ENCODE peak calls at places on chromosomes 7 and 10, in six cellular contexts. S is colonic mucosa; J is thyroid gland; P is mammary epithelial cell; Y is HL-60; K is CD8-positive, alpha-beta memory T cell. G is an unnamed sample. For H3K27me3, the result is how much of the 10 kb centered on the place peaks cover.

GRCh38 chr7:12133865-12134264 is 77.2 kb upstream of the TMEM106B start:
- DNase-seq in S (peak), J (no peak), P (no peak), Y (no peak), K (no peak), G (no peak)

GRCh38 chr10:5890519-5890878 is 456 bp downstream of the FBH1 start:
- DNase-seq in S (peak), J (no peak), P (peak), Y (no peak), K (no peak), G (peak)

GRCh38 chr10:14674376-14675050 is 100.2 kb downstream of the FAM107B start:
- DNase-seq in S (peak), J (no peak), P (no peak), Y (no peak), K (no peak), G (peak)

GRCh38 chr7:69837387-69838068 is 239.3 kb downstream of the AUTS2 start:
- DNase-seq in S (no peak), J (no peak), P (no peak), Y (no peak), K (no peak), G (no peak)

GRCh38 chr10:114876602-114877300 is 55.2 kb downstream of the FHIP2A start:
- DNase-seq in S (peak), J (peak), P (peak), Y (peak), K (peak), G (peak)

GRCh38 chr7:107201795-107202450 is 33.1 kb downstream of the HBP1 start:
- DNase-seq in S (peak), J (peak), P (peak), Y (peak), K (no peak), G (peak)

GRCh38 chr10:43299579-43299978 is 32.7 kb upstream of the RASGEF1A start:
- DNase-seq in S (no peak), J (no peak), P (no peak), Y (no peak), K (peak), G (no peak)

GRCh38 chr10:79025113-79025832 is 43.5 kb upstream of the ZMIZ1 start:
- DNase-seq in S (no peak), J (peak), P (no peak), Y (no peak), K (peak), G (no peak)

GRCh38 chr7:142788303-142789286 is 17.8 kb downstream of the PRSS2 start:
- DNase-seq in S (no peak), J (no peak), P (no peak), Y (no peak), K (peak), G (no peak)

GRCh38 chr7:133121175-133121844 is 39.4 kb upstream of the CHCHD3 start:
- DNase-seq in S (no peak), J (no peak), P (no peak), Y (no peak), K (no peak), G (no peak)

GRCh38 chr7:105196473-105196872 is 182.5 kb downstream of the KMT2E start:
- DNase-seq in S (no peak), J (no peak), P (no peak), Y (no peak), K (no peak), G (no peak)

GRCh38 chr10:110083884-110084283 is 76.1 kb downstream of the ADD3 start:
- DNase-seq in S (no peak), J (no peak), P (peak), Y (no peak), K (no peak), G (no peak)

GRCh38 chr7:115638853-115639252 is 391.7 kb downstream of the TFEC start:
- DNase-seq in S (no peak), J (no peak), P (no peak), Y (no peak), K (no peak), G (no peak)

GRCh38 chr7:99825873-99826272 is 1.9 kb upstream of the CYP3A43 start:
- DNase-seq in S (no peak), J (no peak), P (no peak), Y (no peak), K (no peak), G (no peak)
- H3K27me3 ChIP-seq in S (under half), J (under half), P (under half), Y (under half), K (under half), G (under half)

GRCh38 chr10:125026974-125027735 is 85.2 kb downstream of the ZRANB1 start:
- DNase-seq in S (no peak), J (no peak), P (no peak), Y (no peak), K (no peak), G (no peak)

GRCh38 chr10:125029584-125030242 is 87.8 kb downstream of the ZRANB1 start:
- DNase-seq in S (no peak), J (no peak), P (peak), Y (no peak), K (no peak), G (peak)

GRCh38 chr10:125027889-125028288 is 86.0 kb downstream of the ZRANB1 start:
- DNase-seq in S (no peak), J (no peak), P (no peak), Y (no peak), K (no peak), G (no peak)

GRCh38 chr10:125026036-125026931 is 84.4 kb downstream of the ZRANB1 start:
- DNase-seq in S (no peak), J (no peak), P (no peak), Y (no peak), K (no peak), G (no peak)

GRCh38 chr10:125028291-125028867 is 86.5 kb downstream of the ZRANB1 start:
- DNase-seq in S (no peak), J (no peak), P (no peak), Y (no peak), K (no peak), G (no peak)
- H3K27ac ChIP-seq in S (no peak), J (no peak), P (no peak), Y (no peak), K (no peak), G (no peak)

DNA sequence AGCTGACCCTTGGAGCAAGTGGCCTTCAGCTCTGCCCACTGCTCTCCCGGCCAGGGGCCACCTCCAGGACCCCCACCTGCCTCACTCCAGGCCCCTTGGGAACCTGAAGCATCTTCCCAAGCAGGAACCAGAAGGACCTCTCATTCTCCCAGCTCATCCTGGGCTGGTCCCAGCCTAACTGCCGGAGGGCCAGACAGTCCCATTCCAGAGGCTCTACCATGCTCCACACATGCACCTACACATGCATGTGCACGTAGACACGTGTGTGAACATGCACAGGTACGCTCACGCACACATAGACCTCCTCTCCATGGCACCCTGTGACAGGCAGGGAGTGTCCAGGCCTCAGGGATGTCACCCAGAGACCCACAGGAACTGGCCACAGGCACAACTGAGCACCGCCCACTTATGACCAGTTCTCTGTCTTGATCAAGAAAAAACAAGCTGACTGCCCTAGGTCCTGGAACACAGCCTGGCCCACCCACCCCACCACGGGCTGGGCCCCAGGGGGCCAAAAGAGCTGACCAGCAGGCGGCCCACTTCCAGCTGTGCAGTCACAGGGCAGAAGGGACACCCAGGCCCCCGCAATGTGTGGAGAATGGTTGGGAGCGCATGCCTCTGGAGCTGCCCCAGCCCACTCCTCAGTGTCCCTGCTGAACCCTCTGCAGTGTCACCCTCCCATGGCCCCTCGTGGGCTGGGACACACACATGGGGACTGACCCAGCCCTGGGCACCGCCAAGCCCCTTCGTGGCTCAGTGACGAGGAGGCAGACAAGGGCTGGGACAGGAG is 43.4 kb downstream of the CAMK2B start:
- DNase-seq in S (no peak), J (peak), P (no peak), Y (no peak), K (no peak), G (peak)
- H3K27me3 ChIP-seq in S (under half), J (under half), P (under half), Y (under half), K (under half), G (under half)

GRCh38 chr10:92124524-92125168 is 166.2 kb downstream of the CPEB3 start:
- DNase-seq in S (peak), J (peak), P (peak), Y (peak), K (no peak), G (peak)
- H3K27ac ChIP-seq in S (no peak), J (peak), P (no peak), Y (no peak), K (no peak), G (peak)

GRCh38 chr10:84606428-84606827 is 278.0 kb downstream of the CCSER2 start:
- DNase-seq in S (no peak), J (no peak), P (no peak), Y (no peak), K (no peak), G (no peak)

GRCh38 chr10:84607523-84607922 is 279.1 kb downstream of the CCSER2 start:
- DNase-seq in S (no peak), J (peak), P (no peak), Y (no peak), K (no peak), G (no peak)

GRCh38 chr10:84605802-84606201 is 277.4 kb downstream of the CCSER2 start:
- DNase-seq in S (no peak), J (no peak), P (peak), Y (no peak), K (no peak), G (no peak)

GRCh38 chr10:84607044-84607443 is 278.7 kb downstream of the CCSER2 start:
- DNase-seq in S (no peak), J (no peak), P (no peak), Y (no peak), K (no peak), G (no peak)

GRCh38 chr10:84608126-84608525 is 279.7 kb downstream of the CCSER2 start:
- DNase-seq in S (no peak), J (no peak), P (no peak), Y (no peak), K (no peak), G (no peak)
- H3K27me3 ChIP-seq in S (under half), J (under half), P (under half), Y (under half), K (under half), G (under half)

DNA sequence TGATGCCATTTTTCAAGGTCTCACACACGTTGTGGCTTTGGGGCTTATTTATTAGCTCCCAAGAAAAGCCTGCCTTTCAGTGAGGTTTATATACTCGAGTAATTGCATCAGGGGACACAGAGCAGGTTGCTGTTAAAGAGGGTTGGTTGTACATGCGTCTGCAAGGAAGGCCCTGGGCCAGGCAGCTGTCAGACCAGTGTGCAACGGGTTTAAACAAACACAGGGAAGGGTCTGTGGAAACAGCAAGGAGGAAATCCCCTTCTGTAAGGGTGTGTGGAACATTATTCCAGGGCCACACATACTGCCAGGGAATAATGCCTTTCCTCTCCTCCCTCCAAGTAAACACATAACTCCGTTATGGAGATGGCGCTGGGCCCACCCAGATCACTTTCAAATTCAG is 1.7 kb upstream of the CHST15 start:
- DNase-seq in S (no peak), J (no peak), P (no peak), Y (no peak), K (no peak), G (no peak)
- H3K27ac ChIP-seq in S (no peak), J (peak), P (no peak), Y (no peak), K (no peak), G (no peak)

DNA sequence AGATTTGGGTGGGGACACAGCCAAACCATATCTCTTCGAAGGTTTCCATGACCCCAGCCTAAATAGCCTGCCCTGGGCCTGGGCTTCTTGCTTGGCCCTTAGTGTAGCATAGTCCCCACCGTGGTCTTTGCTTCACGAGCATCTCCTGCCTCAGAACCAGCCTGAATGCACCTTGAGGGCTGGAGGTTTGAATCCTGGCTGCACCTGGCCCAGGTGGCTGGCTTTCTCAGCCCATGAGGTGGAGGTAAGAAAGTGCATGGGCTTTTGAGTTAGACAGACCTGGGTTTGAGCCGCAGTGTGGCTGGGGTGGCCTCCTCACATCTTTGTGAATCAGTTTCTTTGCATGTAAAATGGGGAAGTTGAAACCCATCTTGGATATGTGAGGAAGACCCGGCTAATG is 24.2 kb upstream of the PCBD1 start:
- DNase-seq in S (no peak), J (no peak), P (no peak), Y (no peak), K (no peak), G (no peak)
- H3K27me3 ChIP-seq in S (under half), J (under half), P (under half), Y (under half), K (under half), G (under half)

DNA sequence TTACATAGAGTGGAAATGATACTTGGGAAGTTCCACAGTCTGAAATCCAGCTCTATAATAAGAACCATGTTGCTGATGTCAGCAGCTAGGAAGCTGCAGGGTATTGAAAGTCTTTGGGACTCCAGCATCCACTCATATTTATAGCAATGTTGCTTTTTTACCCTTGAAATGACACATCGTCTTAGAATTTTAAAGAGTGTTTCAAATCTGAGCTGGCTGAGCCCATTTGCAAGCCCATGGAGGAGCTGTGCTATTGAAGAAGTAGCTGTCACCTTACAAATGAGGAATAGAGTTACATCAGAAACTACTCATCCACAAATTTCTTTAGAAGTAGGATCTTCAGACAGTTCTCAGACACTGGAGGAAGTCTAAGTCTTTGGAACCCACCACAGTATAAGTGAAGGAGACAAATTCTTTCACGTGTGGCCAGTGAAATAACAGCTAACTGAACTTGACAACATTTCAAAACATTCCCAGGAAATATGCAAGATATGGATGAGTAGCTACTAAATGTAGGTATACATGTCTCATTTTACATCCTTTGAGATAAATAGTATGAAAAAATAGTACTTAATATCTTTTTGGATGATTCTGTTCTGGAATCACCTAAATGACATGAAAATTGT is 203.6 kb downstream of the ZNF365 start:
- DNase-seq in S (no peak), J (no peak), P (no peak), Y (no peak), K (no peak), G (no peak)
- H3K27ac ChIP-seq in S (no peak), J (no peak), P (no peak), Y (no peak), K (no peak), G (no peak)

GRCh38 chr10:71011141-71011540 is 122.8 kb upstream of the PCBD1 start:
- DNase-seq in S (no peak), J (no peak), P (no peak), Y (no peak), K (no peak), G (no peak)
- H3K27me3 ChIP-seq in S (under half), J (under half), P (under half), Y (under half), K (under half), G (under half)